ENCODE peak calls at places on chromosomes 7 and 10, in six cellular contexts. One of them, this sample, is unnamed.

GRCh38 chr7:105097619-105098018 is 83.6 kb downstream of the KMT2E start:
- DNase-seq in WERI-Rb-1: no peak
- DNase-seq in head of caudate nucleus: no peak
- DNase-seq in fibroblast of pulmonary artery: peak
- DNase-seq in GM04504: peak
- DNase-seq in neural crest cell: no peak
- DNase-seq in this sample: no peak

GRCh38 chr7:144784943-144785342 is 50.9 kb downstream of the TPK1 start:
- DNase-seq in WERI-Rb-1: no peak
- DNase-seq in head of caudate nucleus: no peak
- DNase-seq in fibroblast of pulmonary artery: peak
- DNase-seq in GM04504: no peak
- DNase-seq in neural crest cell: no peak
- DNase-seq in this sample: no peak

GRCh38 chr7:145848691-145849090 is 267.9 kb upstream of the CNTNAP2 start:
- DNase-seq in WERI-Rb-1: peak
- DNase-seq in head of caudate nucleus: no peak
- DNase-seq in fibroblast of pulmonary artery: no peak
- DNase-seq in GM04504: no peak
- DNase-seq in neural crest cell: peak
- DNase-seq in this sample: no peak

GRCh38 chr7:95011156-95011928 is 103.9 kb downstream of the PPP1R9A start:
- DNase-seq in WERI-Rb-1: no peak
- DNase-seq in head of caudate nucleus: no peak
- DNase-seq in fibroblast of pulmonary artery: peak
- DNase-seq in GM04504: peak
- DNase-seq in neural crest cell: no peak
- DNase-seq in this sample: no peak

GRCh38 chr10:23525406-23525805 is 86.5 kb downstream of the OTUD1 start:
- DNase-seq in WERI-Rb-1: no peak
- DNase-seq in head of caudate nucleus: peak
- DNase-seq in fibroblast of pulmonary artery: peak
- DNase-seq in GM04504: no peak
- DNase-seq in neural crest cell: no peak
- DNase-seq in this sample: peak

GRCh38 chr7:116443101-116443523 is 56.4 kb upstream of the CAV2 start:
- DNase-seq in WERI-Rb-1: no peak
- DNase-seq in head of caudate nucleus: no peak
- DNase-seq in fibroblast of pulmonary artery: peak
- DNase-seq in GM04504: peak
- DNase-seq in neural crest cell: no peak
- DNase-seq in this sample: no peak

GRCh38 chr7:53350241-53350640 is 314.8 kb downstream of the POM121L12 start:
- DNase-seq in WERI-Rb-1: peak
- DNase-seq in head of caudate nucleus: no peak
- DNase-seq in fibroblast of pulmonary artery: no peak
- DNase-seq in GM04504: no peak
- DNase-seq in neural crest cell: peak
- DNase-seq in this sample: no peak

GRCh38 chr10:4596951-4597350 is 229.1 kb upstream of the AKR1E2 start:
- DNase-seq in WERI-Rb-1: no peak
- DNase-seq in head of caudate nucleus: no peak
- DNase-seq in fibroblast of pulmonary artery: peak
- DNase-seq in GM04504: no peak
- DNase-seq in neural crest cell: no peak
- DNase-seq in this sample: no peak

GRCh38 chr10:107971411-107971810 is 806.9 kb upstream of the SORCS1 start:
- DNase-seq in WERI-Rb-1: no peak
- DNase-seq in head of caudate nucleus: no peak
- DNase-seq in fibroblast of pulmonary artery: peak
- DNase-seq in GM04504: peak
- DNase-seq in neural crest cell: no peak
- DNase-seq in this sample: no peak

GRCh38 chr7:44767912-44768662 is 19.4 kb downstream of the ZMIZ2 start:
- DNase-seq in WERI-Rb-1: no peak
- DNase-seq in head of caudate nucleus: peak
- DNase-seq in fibroblast of pulmonary artery: peak
- DNase-seq in GM04504: no peak
- DNase-seq in neural crest cell: no peak
- DNase-seq in this sample: peak

GRCh38 chr10:86252573-86252972 is 114.0 kb downstream of the GRID1 start:
- DNase-seq in WERI-Rb-1: no peak
- DNase-seq in head of caudate nucleus: no peak
- DNase-seq in fibroblast of pulmonary artery: no peak
- DNase-seq in GM04504: no peak
- DNase-seq in neural crest cell: no peak
- DNase-seq in this sample: no peak

GRCh38 chr10:107616463-107617131 is 452.1 kb upstream of the SORCS1 start:
- DNase-seq in WERI-Rb-1: no peak
- DNase-seq in head of caudate nucleus: no peak
- DNase-seq in fibroblast of pulmonary artery: peak
- DNase-seq in GM04504: peak
- DNase-seq in neural crest cell: no peak
- DNase-seq in this sample: no peak

GRCh38 chr10:6580279-6581029 is 378 bp upstream of the PRKCQ start:
- DNase-seq in WERI-Rb-1: no peak
- DNase-seq in head of caudate nucleus: peak
- DNase-seq in fibroblast of pulmonary artery: peak
- DNase-seq in GM04504: peak
- DNase-seq in neural crest cell: peak
- DNase-seq in this sample: peak

GRCh38 chr7:80213814-80214213 is 79.2 kb downstream of the GNAI1 start:
- DNase-seq in WERI-Rb-1: no peak
- DNase-seq in head of caudate nucleus: no peak
- DNase-seq in fibroblast of pulmonary artery: no peak
- DNase-seq in GM04504: no peak
- DNase-seq in neural crest cell: no peak
- DNase-seq in this sample: no peak

GRCh38 chr10:18345308-18345707 is 205.1 kb downstream of the CACNB2 start:
- DNase-seq in WERI-Rb-1: no peak
- DNase-seq in head of caudate nucleus: no peak
- DNase-seq in fibroblast of pulmonary artery: no peak
- DNase-seq in GM04504: no peak
- DNase-seq in neural crest cell: no peak
- DNase-seq in this sample: no peak

GRCh38 chr10:49109669-49110335 is 5.5 kb downstream of the VSTM4 start:
- DNase-seq in WERI-Rb-1: no peak
- DNase-seq in head of caudate nucleus: no peak
- DNase-seq in fibroblast of pulmonary artery: no peak
- DNase-seq in GM04504: peak
- DNase-seq in neural crest cell: no peak
- DNase-seq in this sample: no peak

GRCh38 chr7:35495377-35495776 is 199.6 kb downstream of the HERPUD2 start:
- DNase-seq in WERI-Rb-1: peak
- DNase-seq in head of caudate nucleus: no peak
- DNase-seq in fibroblast of pulmonary artery: no peak
- DNase-seq in GM04504: no peak
- DNase-seq in neural crest cell: no peak
- DNase-seq in this sample: no peak

GRCh38 chr7:148567524-148567923 is 23.0 kb upstream of the C7orf33 start:
- DNase-seq in WERI-Rb-1: peak
- DNase-seq in head of caudate nucleus: no peak
- DNase-seq in fibroblast of pulmonary artery: no peak
- DNase-seq in GM04504: no peak
- DNase-seq in neural crest cell: no peak
- DNase-seq in this sample: no peak

GRCh38 chr7:114715907-114716306 is 206.0 kb upstream of the MDFIC start:
- DNase-seq in WERI-Rb-1: no peak
- DNase-seq in head of caudate nucleus: no peak
- DNase-seq in fibroblast of pulmonary artery: peak
- DNase-seq in GM04504: no peak
- DNase-seq in neural crest cell: no peak
- DNase-seq in this sample: no peak

GRCh38 chr7:51551070-51551469 is 234.5 kb upstream of the COBL start:
- DNase-seq in WERI-Rb-1: no peak
- DNase-seq in head of caudate nucleus: no peak
- DNase-seq in fibroblast of pulmonary artery: no peak
- DNase-seq in GM04504: no peak
- DNase-seq in neural crest cell: no peak
- DNase-seq in this sample: no peak

GRCh38 chr7:48759431-48760080 is 164.8 kb upstream of the CDC14C start:
- DNase-seq in WERI-Rb-1: peak
- DNase-seq in head of caudate nucleus: no peak
- DNase-seq in fibroblast of pulmonary artery: no peak
- DNase-seq in GM04504: no peak
- DNase-seq in neural crest cell: no peak
- DNase-seq in this sample: no peak

GRCh38 chr7:2172311-2173183 is 60.2 kb downstream of the MAD1L1 start:
- DNase-seq in WERI-Rb-1: no peak
- DNase-seq in head of caudate nucleus: no peak
- DNase-seq in fibroblast of pulmonary artery: peak
- DNase-seq in GM04504: peak
- DNase-seq in neural crest cell: no peak
- DNase-seq in this sample: no peak

GRCh38 chr10:71339796-71340589 is 20.9 kb downstream of the SLC29A3 start:
- DNase-seq in WERI-Rb-1: no peak
- DNase-seq in head of caudate nucleus: no peak
- DNase-seq in fibroblast of pulmonary artery: no peak
- DNase-seq in GM04504: no peak
- DNase-seq in neural crest cell: no peak
- DNase-seq in this sample: no peak

GRCh38 chr10:96743988-96744585 is 23.8 kb upstream of the PIK3AP1 start:
- DNase-seq in WERI-Rb-1: peak
- DNase-seq in head of caudate nucleus: no peak
- DNase-seq in fibroblast of pulmonary artery: peak
- DNase-seq in GM04504: no peak
- DNase-seq in neural crest cell: no peak
- DNase-seq in this sample: no peak

GRCh38 chr7:37927739-37928444 is 7.5 kb downstream of the EPDR1 start:
- DNase-seq in WERI-Rb-1: no peak
- DNase-seq in head of caudate nucleus: no peak
- DNase-seq in fibroblast of pulmonary artery: peak
- DNase-seq in GM04504: no peak
- DNase-seq in neural crest cell: no peak
- DNase-seq in this sample: no peak

GRCh38 chr10:77333610-77334340 is 303.8 kb downstream of the KCNMA1 start:
- DNase-seq in WERI-Rb-1: no peak
- DNase-seq in head of caudate nucleus: no peak
- DNase-seq in fibroblast of pulmonary artery: no peak
- DNase-seq in GM04504: no peak
- DNase-seq in neural crest cell: no peak
- DNase-seq in this sample: no peak

GRCh38 chr7:108066486-108066885 is 63.5 kb upstream of the LAMB1 start:
- DNase-seq in WERI-Rb-1: no peak
- DNase-seq in head of caudate nucleus: no peak
- DNase-seq in fibroblast of pulmonary artery: no peak
- DNase-seq in GM04504: no peak
- DNase-seq in neural crest cell: no peak
- DNase-seq in this sample: no peak

GRCh38 chr7:157001920-157002818 is 8.3 kb downstream of the MNX1 start:
- DNase-seq in WERI-Rb-1: no peak
- DNase-seq in head of caudate nucleus: no peak
- DNase-seq in fibroblast of pulmonary artery: no peak
- DNase-seq in GM04504: no peak
- DNase-seq in neural crest cell: no peak
- DNase-seq in this sample: no peak

GRCh38 chr10:21953585-21954057 is 49.9 kb downstream of the DNAJC1 start:
- DNase-seq in WERI-Rb-1: no peak
- DNase-seq in head of caudate nucleus: peak
- DNase-seq in fibroblast of pulmonary artery: peak
- DNase-seq in GM04504: peak
- DNase-seq in neural crest cell: no peak
- DNase-seq in this sample: no peak

GRCh38 chr10:112446055-112446854 is 459 bp downstream of the ZDHHC6 start:
- DNase-seq in WERI-Rb-1: no peak
- DNase-seq in head of caudate nucleus: no peak
- DNase-seq in fibroblast of pulmonary artery: peak
- DNase-seq in GM04504: no peak
- DNase-seq in neural crest cell: no peak
- DNase-seq in this sample: no peak

GRCh38 chr7:94450044-94450697 is 55.5 kb downstream of the COL1A2 start:
- DNase-seq in WERI-Rb-1: no peak
- DNase-seq in head of caudate nucleus: no peak
- DNase-seq in fibroblast of pulmonary artery: no peak
- DNase-seq in GM04504: no peak
- DNase-seq in neural crest cell: no peak
- DNase-seq in this sample: no peak

GRCh38 chr7:20304366-20304765 is 26.3 kb upstream of the ITGB8 start:
- DNase-seq in WERI-Rb-1: no peak
- DNase-seq in head of caudate nucleus: no peak
- DNase-seq in fibroblast of pulmonary artery: no peak
- DNase-seq in GM04504: no peak
- DNase-seq in neural crest cell: no peak
- DNase-seq in this sample: no peak

GRCh38 chr10:104472957-104473745 is 119.5 kb downstream of the CFAP58 start:
- DNase-seq in WERI-Rb-1: no peak
- DNase-seq in head of caudate nucleus: no peak
- DNase-seq in fibroblast of pulmonary artery: no peak
- DNase-seq in GM04504: no peak
- DNase-seq in neural crest cell: no peak
- DNase-seq in this sample: no peak

GRCh38 chr10:98610301-98610700 is 163.6 kb upstream of the HPS1 start:
- DNase-seq in WERI-Rb-1: no peak
- DNase-seq in head of caudate nucleus: no peak
- DNase-seq in fibroblast of pulmonary artery: no peak
- DNase-seq in GM04504: no peak
- DNase-seq in neural crest cell: no peak
- DNase-seq in this sample: no peak

GRCh38 chr7:87152897-87153641 is 816 bp downstream of the DMTF1 start:
- DNase-seq in WERI-Rb-1: peak
- DNase-seq in head of caudate nucleus: peak
- DNase-seq in fibroblast of pulmonary artery: peak
- DNase-seq in GM04504: no peak
- DNase-seq in neural crest cell: peak
- DNase-seq in this sample: peak

GRCh38 chr10:71124921-71125748 is 87.2 kb upstream of the UNC5B start:
- DNase-seq in WERI-Rb-1: no peak
- DNase-seq in head of caudate nucleus: no peak
- DNase-seq in fibroblast of pulmonary artery: no peak
- DNase-seq in GM04504: no peak
- DNase-seq in neural crest cell: no peak
- DNase-seq in this sample: no peak

GRCh38 chr7:11133436-11133959 is 159.8 kb downstream of the PHF14 start:
- DNase-seq in WERI-Rb-1: no peak
- DNase-seq in head of caudate nucleus: no peak
- DNase-seq in fibroblast of pulmonary artery: no peak
- DNase-seq in GM04504: no peak
- DNase-seq in neural crest cell: no peak
- DNase-seq in this sample: no peak

This sample was measured in substantia nigra.